ENCODE peak calls at places on chromosomes 1 and 21, in six cellular contexts. H is mammary epithelial cell, T is BE2C, O is endothelial cell, Y is mesothelial cell of epicardium, G is MCF 10A. S is an unnamed sample.
A peak's percentile ranks its signal among the peaks of the same experiment; 100 is the strongest.

GRCh38 chr1:172449585-172450523 is 6.0 kb upstream of the PIGC start:
- DNase-seq in G (peak; percentile 85), Y (no peak), H (peak; percentile 27), T (peak; percentile 72), O (peak; percentile 64), S (no peak)

GRCh38 chr1:22329171-22329540 is 122.5 kb upstream of the ZBTB40 start:
- DNase-seq in H (no peak), G (no peak), O (no peak), Y (no peak), T (no peak), S (no peak)

GRCh38 chr1:248596615-248597014 is 885 bp downstream of the OR2T10 start:
- DNase-seq in Y (no peak), O (no peak), T (no peak), G (no peak), H (peak; percentile 5), S (no peak)

GRCh38 chr1:195030793-195031192 is 1577.4 kb downstream of the KCNT2 start:
- DNase-seq in H (no peak), Y (no peak), O (no peak), G (no peak), T (no peak), S (no peak)

GRCh38 chr1:227946624-227947424 is 908 bp downstream of the WNT9A start:
- DNase-seq in G (peak; percentile 96), Y (peak; percentile 72), H (peak; percentile 85), T (peak; percentile 79), O (peak; percentile 87), S (no peak)

GRCh38 chr1:15610167-15610566 is 7.1 kb upstream of the DDI2 start:
- DNase-seq in Y (no peak), H (peak; percentile 19), O (no peak), T (no peak), G (no peak), S (no peak)

GRCh38 chr1:161192476-161193465 is 6.1 kb downstream of the ADAMTS4 start:
- DNase-seq in G (peak; percentile 88), O (peak; percentile 61), T (peak; percentile 74), H (peak; percentile 48), Y (no peak), S (no peak)

GRCh38 chr1:43472087-43472462 is 18.3 kb upstream of the HYI start:
- DNase-seq in Y (no peak), H (no peak), T (no peak), O (no peak), G (no peak), S (no peak)

GRCh38 chr1:5718716-5719632 is 273.3 kb downstream of the NPHP4 start:
- DNase-seq in Y (no peak), T (no peak), O (no peak), H (no peak), G (no peak), S (no peak)

GRCh38 chr1:93577536-93578432 is 103.9 kb downstream of the BCAR3 start:
- DNase-seq in G (no peak), O (no peak), H (no peak), Y (no peak), T (no peak), S (no peak)

GRCh38 chr1:20192364-20192763 is 6.0 kb upstream of the PLA2G2C start:
- DNase-seq in O (no peak), Y (no peak), H (peak; percentile 43), G (peak; percentile 47), T (no peak), S (no peak)

GRCh38 chr1:210647406-210648333 is 319.0 kb downstream of the HHAT start:
- DNase-seq in Y (no peak), G (peak; percentile 21), O (no peak), T (peak; percentile 39), H (no peak), S (no peak)

GRCh38 chr1:51973587-51974474 is 16.7 kb downstream of the RAB3B start:
- DNase-seq in Y (no peak), O (no peak), T (no peak), G (no peak), H (no peak), S (no peak)

GRCh38 chr1:3988431-3988830 is 88.4 kb upstream of the C1orf174 start:
- DNase-seq in H (no peak), Y (no peak), T (no peak), O (no peak), G (no peak), S (no peak)

GRCh38 chr1:151945725-151946365 is 36.5 kb upstream of the THEM4 start:
- DNase-seq in H (peak; percentile 98), T (peak; percentile 81), Y (no peak), G (peak; percentile 100), O (peak; percentile 28), S (peak; percentile 85)

GRCh38 chr21:44955141-44955802 is 15.4 kb downstream of the SLX9 start:
- DNase-seq in H (no peak), T (no peak), Y (no peak), G (no peak), O (no peak), S (no peak)

GRCh38 chr1:234579967-234580366 is 30.0 kb downstream of the IRF2BP2 start:
- DNase-seq in G (peak; percentile 50), H (peak; percentile 18), Y (no peak), T (no peak), O (no peak), S (no peak)

GRCh38 chr1:34404837-34405236 is 228.1 kb downstream of the C1orf94 start:
- DNase-seq in T (no peak), Y (no peak), G (no peak), O (no peak), H (no peak), S (no peak)

GRCh38 chr1:17167783-17168479 is 37.0 kb upstream of the PADI1 start:
- DNase-seq in H (peak; percentile 93), Y (no peak), T (no peak), G (peak; percentile 74), O (no peak), S (no peak)

GRCh38 chr21:29812947-29813346 is 126.8 kb downstream of the GRIK1 start:
- DNase-seq in Y (no peak), H (no peak), G (no peak), O (no peak), T (no peak), S (no peak)

GRCh38 chr1:5913078-5913845 is 79.0 kb downstream of the NPHP4 start:
- DNase-seq in H (peak; percentile 7), G (no peak), O (no peak), T (no peak), Y (no peak), S (no peak)

GRCh38 chr1:2053217-2053616 is 3.0 kb downstream of the PRKCZ start:
- DNase-seq in H (no peak), Y (no peak), O (no peak), G (no peak), T (no peak), S (no peak)

GRCh38 chr1:64223329-64224151 is 20.1 kb downstream of the UBE2U start:
- DNase-seq in Y (no peak), O (no peak), H (peak; percentile 87), G (peak; percentile 42), T (no peak), S (no peak)

GRCh38 chr1:168386949-168387586 is 106.4 kb downstream of the TBX19 start:
- DNase-seq in T (peak; percentile 63), Y (peak; percentile 47), H (peak; percentile 94), O (peak; percentile 40), G (peak; percentile 76), S (no peak)
- TF ChIP-seq CTCF in T (peak; percentile 31), Y (no peak), H (no peak), O (no peak), G (peak; percentile 16), S (no peak)

GRCh38 chr1:38020361-38020760 is 7.8 kb downstream of the UTP11 start:
- DNase-seq in Y (no peak), H (no peak), T (no peak), O (no peak), G (no peak), S (no peak)

GRCh38 chr1:38022810-38023209 is 10.3 kb downstream of the UTP11 start:
- DNase-seq in O (no peak), Y (no peak), H (no peak), G (no peak), T (no peak), S (no peak)

GRCh38 chr1:38015978-38016640 is 3.6 kb downstream of the UTP11 start:
- DNase-seq in H (no peak), G (no peak), Y (no peak), T (no peak), O (no peak), S (no peak)

GRCh38 chr1:38021969-38022368 is 9.4 kb downstream of the UTP11 start:
- DNase-seq in Y (no peak), G (no peak), H (no peak), O (no peak), T (no peak), S (no peak)

DNA sequence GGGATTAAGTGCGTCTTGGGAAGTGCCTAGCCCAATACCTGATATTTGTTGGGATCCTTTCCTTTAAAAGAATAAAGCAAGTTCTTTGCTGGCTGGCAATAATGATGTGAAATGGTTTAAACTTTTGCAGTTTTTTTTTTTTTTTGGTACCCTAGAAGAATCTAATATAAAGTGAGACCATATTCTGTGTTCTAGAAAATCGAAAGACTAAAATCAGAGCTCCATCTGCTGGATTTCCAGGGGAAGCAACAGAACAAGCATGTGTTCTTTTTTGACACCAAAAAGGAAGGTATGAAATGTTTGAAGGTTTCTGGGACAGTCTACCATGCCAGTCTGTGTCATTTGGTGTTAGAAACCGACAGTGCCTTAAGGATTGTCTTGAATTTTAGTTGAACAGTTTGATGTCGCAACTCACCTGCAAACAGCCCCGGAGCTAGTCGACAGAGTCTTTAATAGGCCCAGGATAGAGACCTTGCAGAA is 6.4 kb downstream of the UTP11 start:
- DNase-seq in G (peak; percentile 36), Y (no peak), T (no peak), H (no peak), O (no peak), S (no peak)
- TF ChIP-seq CTCF in G (peak; percentile 37), Y (no peak), T (peak; percentile 43), H (peak; percentile 65), O (peak; percentile 37), S (no peak)

GRCh38 chr1:183577897-183578470 is 12.3 kb downstream of the NCF2 start:
- DNase-seq in G (no peak), H (no peak), T (no peak), Y (no peak), O (no peak), S (no peak)

GRCh38 chr1:183578846-183579245 is 11.4 kb downstream of the NCF2 start:
- DNase-seq in H (no peak), O (no peak), Y (no peak), G (no peak), T (no peak), S (no peak)

GRCh38 chr1:183582021-183582746 is 8.1 kb downstream of the NCF2 start:
- DNase-seq in O (no peak), H (no peak), Y (no peak), T (no peak), G (no peak), S (no peak)

GRCh38 chr1:183583466-183583865 is 6.8 kb downstream of the NCF2 start:
- DNase-seq in O (no peak), H (no peak), G (peak; percentile 84), T (no peak), Y (no peak), S (no peak)

DNA sequence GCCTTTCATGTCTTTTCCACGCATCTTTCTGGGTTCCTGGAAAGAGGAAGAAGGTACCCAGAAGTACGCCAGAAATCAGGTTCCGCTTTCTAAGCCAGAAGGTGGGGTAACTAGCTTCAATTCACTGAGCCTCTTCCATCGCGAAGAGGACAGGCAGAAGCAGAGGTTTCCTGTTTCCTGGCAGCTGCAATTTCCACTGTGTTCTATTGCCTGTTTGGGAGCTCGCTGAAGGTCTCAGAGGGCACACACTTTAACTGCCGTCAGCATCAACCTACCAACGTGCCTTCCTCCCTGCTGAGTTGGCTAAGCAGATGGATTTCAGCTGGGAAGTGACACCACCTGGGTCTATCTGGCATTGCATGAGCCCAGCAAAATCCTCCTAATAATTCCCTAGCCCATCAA is 10.0 kb downstream of the NCF2 start:
- DNase-seq in H (no peak), T (peak; percentile 46), G (peak; percentile 50), Y (no peak), O (peak; percentile 59), S (no peak)
- TF ChIP-seq CTCF in H (peak; percentile 9), T (peak; percentile 60), G (no peak), Y (no peak), O (no peak), S (no peak)

GRCh38 chr1:77888071-77888428 is 374 bp upstream of the NEXN start:
- DNase-seq in H (no peak), O (no peak), T (peak; percentile 2), Y (no peak), G (peak; percentile 9), S (no peak)
- TF ChIP-seq CTCF in H (no peak), O (no peak), T (no peak), Y (no peak), G (no peak), S (no peak)